ENCODE peak calls at places on chromosomes 11 and 22, in four cellular contexts. J is GM12865, C is HL-60, I is lower leg skin. U is an unnamed sample.
A peak's percentile ranks its signal among the peaks of the same experiment; 100 is the strongest.

GRCh38 chr11:19868281-19868821 is 155.7 kb downstream of the NAV2 start:
- DNase-seq in J (no peak), C (no peak), I (peak; percentile 81), U (no peak)

GRCh38 chr11:44564653-44565007 is 833 bp upstream of the CD82 start:
- DNase-seq in J (no peak), C (no peak), I (peak; percentile 87), U (peak; percentile 92)

GRCh38 chr11:103601230-103601846 is 435.1 kb upstream of the DDI1 start:
- DNase-seq in J (peak; percentile 51), C (peak; percentile 28), I (no peak), U (no peak)

GRCh38 chr22:46563381-46564083 is 26.1 kb upstream of the CELSR1 start:
- DNase-seq in J (peak; percentile 81), C (peak; percentile 86), I (peak; percentile 71), U (peak; percentile 84)

GRCh38 chr11:61083601-61084147 is 18.6 kb upstream of the CD5 start:
- DNase-seq in J (no peak), C (no peak), I (no peak), U (no peak)

GRCh38 chr22:49827307-49827852 is 293 bp downstream of the BRD1 start:
- DNase-seq in J (no peak), C (no peak), I (no peak), U (no peak)

GRCh38 chr11:125956371-125956770 is 10.5 kb downstream of the VSIG10L2 start:
- DNase-seq in J (no peak), C (no peak), I (peak; percentile 63), U (no peak)

GRCh38 chr22:29306175-29306829 is at the start of gene GAS2L1:
- DNase-seq in J (peak; percentile 55), C (peak; percentile 50), I (peak; percentile 83), U (no peak)

GRCh38 chr11:68358416-68358815 is 46.0 kb downstream of the LRP5 start:
- DNase-seq in J (peak; percentile 40), C (no peak), I (no peak), U (no peak)

GRCh38 chr11:118635237-118635591 is 27.8 kb downstream of the PHLDB1 start:
- DNase-seq in J (no peak), C (no peak), I (no peak), U (peak; percentile 22)

GRCh38 chr11:7575841-7576451 is 62.1 kb downstream of the PPFIBP2 start:
- DNase-seq in J (peak; percentile 59), C (peak; percentile 51), I (no peak), U (no peak)

GRCh38 chr22:32322986-32323385 is 34.7 kb upstream of the RFPL3 start:
- DNase-seq in J (no peak), C (no peak), I (no peak), U (no peak)

GRCh38 chr11:43685483-43685882 is 4.9 kb downstream of the HSD17B12 start:
- DNase-seq in J (no peak), C (no peak), I (no peak), U (no peak)

GRCh38 chr11:120229451-120230424 is 10.2 kb upstream of the POU2F3 start:
- DNase-seq in J (peak; percentile 33), C (peak; percentile 45), I (no peak), U (no peak)

GRCh38 chr22:17847360-17848078 is 73.2 kb upstream of the BID start:
- DNase-seq in J (no peak), C (no peak), I (no peak), U (no peak)

GRCh38 chr11:1054143-1055108 is 17.9 kb upstream of the MUC6 start:
- DNase-seq in J (no peak), C (no peak), I (no peak), U (no peak)

GRCh38 chr11:8370812-8371515 is 107.3 kb upstream of the LMO1 start:
- DNase-seq in J (no peak), C (no peak), I (no peak), U (no peak)

GRCh38 chr22:19325296-19325950 is 33.9 kb upstream of the CLTCL1 start:
- DNase-seq in J (no peak), C (no peak), I (no peak), U (no peak)

DNA sequence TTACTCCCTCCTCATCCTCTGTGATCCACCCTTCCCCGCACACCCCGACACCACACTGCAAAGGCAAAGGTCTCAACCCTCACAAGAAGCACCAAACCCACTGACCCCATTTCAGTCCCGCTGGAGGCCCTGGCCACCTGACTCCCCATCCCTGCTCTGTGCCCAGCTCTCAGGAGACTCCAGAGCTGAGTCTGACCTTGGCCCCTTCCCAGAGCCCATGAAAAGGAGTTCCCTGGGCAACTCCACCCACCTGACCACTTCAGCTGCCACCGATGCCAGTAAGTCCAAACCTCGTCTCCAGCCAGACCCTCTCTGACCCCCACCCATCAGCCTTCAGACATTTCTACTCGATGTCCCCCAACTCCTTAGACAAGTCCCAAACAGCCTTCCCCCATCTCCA is 45.5 kb downstream of the ARRB1 start:
- DNase-seq in J (no peak), C (no peak), I (no peak), U (no peak)
- TF ChIP-seq CTCF in J (no peak), C (no peak), I (no peak), U (no peak)

GRCh38 chr11:115462004-115462541 is 42.1 kb downstream of the CADM1 start:
- DNase-seq in J (no peak), C (no peak), I (no peak), U (no peak)
- TF ChIP-seq CTCF in J (no peak), C (no peak), I (no peak), U (no peak)

GRCh38 chr22:33921576-33922181 is 1.4 kb upstream of the LARGE1 start:
- DNase-seq in J (peak; percentile 74), C (no peak), I (peak; percentile 54), U (no peak)

GRCh38 chr22:33923033-33923432 is 2.8 kb upstream of the LARGE1 start:
- DNase-seq in J (no peak), C (no peak), I (no peak), U (no peak)

GRCh38 chr22:33925194-33925593 is 4.9 kb upstream of the LARGE1 start:
- DNase-seq in J (no peak), C (no peak), I (no peak), U (no peak)

GRCh38 chr22:33922268-33922667 is 2.0 kb upstream of the LARGE1 start:
- DNase-seq in J (peak; percentile 30), C (no peak), I (peak; percentile 16), U (no peak)

DNA sequence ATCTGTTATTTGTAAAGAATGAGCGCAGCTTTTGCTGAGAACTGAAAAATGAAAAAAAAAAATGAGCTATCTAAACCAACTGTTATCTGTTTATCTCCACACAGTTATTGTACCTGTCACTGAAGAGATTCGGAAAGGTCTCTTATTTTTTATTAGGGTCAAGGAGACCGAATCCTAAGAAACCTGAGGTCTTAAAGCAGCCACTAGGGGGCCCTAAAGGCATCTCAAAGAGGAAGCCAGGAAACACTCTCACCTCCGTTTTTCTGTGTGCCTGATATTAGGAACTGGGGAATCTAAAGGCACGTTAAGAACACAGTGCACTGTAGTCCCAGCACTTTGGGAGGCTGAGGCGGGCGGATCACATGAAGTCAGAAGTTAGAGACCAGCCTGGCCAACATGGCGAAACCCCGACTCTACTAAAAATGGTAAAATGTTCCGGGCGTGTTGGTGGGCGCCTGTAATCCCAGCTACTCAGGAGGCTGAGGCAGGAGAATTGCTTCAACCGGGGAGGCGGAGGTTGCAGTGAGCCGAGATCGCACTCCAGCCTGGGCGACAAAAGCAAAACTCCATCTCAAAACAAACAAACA is 3.5 kb upstream of the LARGE1 start:
- DNase-seq in J (peak; percentile 87), C (peak; percentile 54), I (peak; percentile 67), U (no peak)
- TF ChIP-seq CTCF in J (peak; percentile 66), C (peak; percentile 0), I (no peak), U (peak; percentile 46)

DNA sequence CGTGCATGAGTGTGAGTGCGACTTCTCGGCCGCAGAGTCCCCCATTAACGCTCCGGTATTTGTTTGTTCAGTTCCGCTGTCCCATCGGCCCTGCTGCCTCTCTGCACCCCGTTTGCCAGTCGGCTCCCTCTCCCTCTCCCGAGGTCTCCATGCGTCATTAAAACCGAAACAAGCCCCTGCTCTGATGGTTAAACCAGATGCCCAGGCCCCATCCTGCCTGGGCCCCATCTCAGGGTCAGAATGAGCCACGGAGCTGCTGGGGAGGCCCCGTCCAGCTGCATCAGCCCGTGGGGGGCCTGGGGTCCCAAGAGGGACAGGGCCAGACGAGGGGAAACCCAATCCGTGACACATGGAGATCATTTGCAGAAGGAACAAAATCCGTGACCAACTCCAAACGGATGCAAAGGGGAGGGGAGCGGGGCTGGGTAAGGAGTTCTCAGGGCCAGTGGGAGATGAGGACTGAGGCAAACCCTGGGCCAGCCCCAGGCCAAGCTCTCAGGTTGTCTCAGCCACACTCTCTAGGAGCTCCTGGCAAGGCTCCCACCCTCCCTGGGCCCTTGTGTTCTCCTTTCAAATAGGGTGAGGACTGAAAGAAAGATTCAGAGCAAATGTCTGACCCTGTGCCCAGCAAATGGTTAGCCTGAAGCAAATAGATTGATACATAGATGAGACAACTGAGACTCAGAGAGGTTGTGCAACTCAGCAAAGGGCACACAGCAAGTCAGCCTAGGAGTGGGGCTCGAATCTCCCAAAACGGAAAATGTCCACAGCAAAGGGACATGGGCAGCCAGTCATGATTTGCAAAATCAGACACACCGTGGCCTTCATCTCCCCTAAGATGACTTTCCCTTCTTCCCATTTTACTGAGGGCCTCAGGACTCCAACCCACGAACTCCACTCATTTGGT is 162.1 kb downstream of the MN1 start:
- DNase-seq in J (no peak), C (no peak), I (no peak), U (no peak)
- TF ChIP-seq CTCF in J (no peak), C (no peak), I (no peak), U (no peak)

DNA sequence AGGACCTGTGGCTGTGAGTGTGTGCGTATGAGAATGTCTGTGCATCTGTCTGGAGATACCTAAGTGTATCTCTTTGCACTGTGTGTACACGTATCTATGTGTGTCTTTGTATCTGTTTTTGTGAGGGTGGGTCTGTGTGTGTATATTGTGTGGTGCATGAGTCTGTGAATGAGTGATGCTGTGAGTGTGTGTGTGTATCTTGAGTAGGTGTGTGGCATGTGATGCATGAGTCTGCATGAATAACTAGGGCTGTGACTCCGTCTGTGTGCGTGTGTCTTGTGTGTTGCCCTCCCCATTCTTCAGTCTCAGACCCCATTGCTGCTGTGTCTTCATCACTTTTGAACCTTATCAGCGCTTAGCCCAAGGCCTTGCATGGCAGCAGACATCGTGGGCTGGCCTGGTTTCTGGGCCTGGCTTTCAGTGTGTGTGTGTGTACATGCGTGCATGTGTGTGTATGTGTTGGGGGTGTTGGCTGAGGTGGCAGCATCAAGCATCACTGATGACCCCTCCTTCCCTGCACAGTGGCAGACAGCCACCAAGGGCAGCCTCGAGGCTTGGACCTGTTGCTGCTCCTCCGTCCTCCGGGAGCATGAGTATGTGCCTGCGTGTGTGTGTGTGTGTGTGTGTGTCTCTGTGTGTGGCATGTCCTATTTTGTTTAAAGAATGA is 1.4 kb downstream of the SGSM1 start:
- DNase-seq in J (no peak), C (no peak), I (no peak), U (no peak)
- TF ChIP-seq CTCF in J (no peak), C (no peak), I (no peak), U (no peak)